ENCODE peak calls at places on chromosome 12, in six cellular contexts. Q is HCT116, W is lower leg skin, L is heart right ventricle, C is fibroblast of mammary gland, U is mesothelial cell of epicardium. T is an unnamed sample.

GRCh38 chr12:78120866-78121590 is 290.3 kb downstream of the NAV3 start:
- DNase-seq in C (peak; percentile 65), U (no peak), Q (peak; percentile 33), L (no peak), W (no peak), T (peak; percentile 7)

GRCh38 chr12:43317156-43317555 is 234.8 kb downstream of the ADAMTS20 start:
- DNase-seq in Q (no peak), C (no peak), U (no peak), L (no peak), W (no peak), T (no peak)

GRCh38 chr12:90245396-90245795 is 536.8 kb upstream of the ATP2B1 start:
- DNase-seq in W (no peak), C (no peak), L (no peak), Q (no peak), U (no peak), T (no peak)

GRCh38 chr12:63164911-63165310 is 13.9 kb upstream of the AVPR1A start:
- DNase-seq in L (no peak), U (no peak), C (no peak), W (no peak), Q (no peak), T (no peak)

GRCh38 chr12:30878034-30878433 is 48.5 kb upstream of the TSPAN11 start:
- DNase-seq in C (no peak), W (no peak), Q (no peak), L (no peak), U (no peak), T (no peak)

GRCh38 chr12:11731455-11731854 is 82.0 kb downstream of the ETV6 start:
- DNase-seq in Q (no peak), W (no peak), L (no peak), U (no peak), C (no peak), T (no peak)

GRCh38 chr12:18221726-18222125 is 39.6 kb upstream of the PIK3C2G start:
- DNase-seq in L (no peak), U (no peak), Q (no peak), C (no peak), W (no peak), T (no peak)

GRCh38 chr12:53996188-53996885 is 3.6 kb upstream of the HOXC9 start:
- DNase-seq in Q (no peak), W (no peak), L (no peak), U (no peak), C (no peak), T (no peak)

GRCh38 chr12:50505945-50506344 is 1.2 kb downstream of the DIP2B start:
- DNase-seq in W (peak; percentile 58), Q (no peak), L (no peak), U (no peak), C (peak; percentile 15), T (peak; percentile 40)

GRCh38 chr12:125193798-125194562 is 128.7 kb downstream of the AACS start:
- DNase-seq in Q (no peak), C (peak; percentile 69), L (no peak), U (no peak), W (no peak), T (no peak)

GRCh38 chr12:82225871-82226270 is 132.3 kb downstream of the CCDC59 start:
- DNase-seq in L (no peak), Q (no peak), U (no peak), C (no peak), W (no peak), T (no peak)

GRCh38 chr12:12439636-12440035 is 82.8 kb downstream of the BORCS5 start:
- DNase-seq in C (peak; percentile 95), L (no peak), U (no peak), Q (no peak), W (no peak), T (no peak)

GRCh38 chr12:39905152-39905551 is 200.7 kb downstream of the SLC2A13 start:
- DNase-seq in Q (no peak), L (peak; percentile 30), W (peak; percentile 78), C (peak; percentile 86), U (no peak), T (no peak)

GRCh38 chr12:3463927-3464326 is 27.1 kb upstream of the PRMT8 start:
- DNase-seq in W (no peak), L (no peak), Q (no peak), U (no peak), C (no peak), T (no peak)

GRCh38 chr12:94179723-94180122 is 31.3 kb downstream of the PLXNC1 start:
- DNase-seq in C (no peak), L (no peak), U (no peak), W (no peak), Q (no peak), T (no peak)

GRCh38 chr12:12476836-12477531 is 85.7 kb downstream of the DUSP16 start:
- DNase-seq in Q (no peak), L (no peak), W (no peak), C (no peak), U (no peak), T (no peak)

GRCh38 chr12:48351022-48351708 is 446 bp upstream of the ZNF641 start:
- DNase-seq in Q (peak; percentile 40), L (no peak), U (no peak), C (peak; percentile 66), W (peak; percentile 60), T (no peak)

GRCh38 chr12:54419088-54419887 is at the start of gene ITGA5:
- DNase-seq in C (peak; percentile 77), Q (peak; percentile 18), W (peak; percentile 81), L (peak; percentile 82), U (peak; percentile 70), T (peak; percentile 47)

GRCh38 chr12:48999371-49000131 is at the start of gene DDN:
- DNase-seq in C (no peak), U (peak; percentile 53), L (peak; percentile 39), Q (peak; percentile 45), W (no peak), T (peak; percentile 82)

GRCh38 chr12:42140901-42141300 is 3.8 kb downstream of the GXYLT1 start:
- DNase-seq in L (no peak), U (no peak), W (no peak), Q (no peak), C (peak; percentile 31), T (no peak)

DNA sequence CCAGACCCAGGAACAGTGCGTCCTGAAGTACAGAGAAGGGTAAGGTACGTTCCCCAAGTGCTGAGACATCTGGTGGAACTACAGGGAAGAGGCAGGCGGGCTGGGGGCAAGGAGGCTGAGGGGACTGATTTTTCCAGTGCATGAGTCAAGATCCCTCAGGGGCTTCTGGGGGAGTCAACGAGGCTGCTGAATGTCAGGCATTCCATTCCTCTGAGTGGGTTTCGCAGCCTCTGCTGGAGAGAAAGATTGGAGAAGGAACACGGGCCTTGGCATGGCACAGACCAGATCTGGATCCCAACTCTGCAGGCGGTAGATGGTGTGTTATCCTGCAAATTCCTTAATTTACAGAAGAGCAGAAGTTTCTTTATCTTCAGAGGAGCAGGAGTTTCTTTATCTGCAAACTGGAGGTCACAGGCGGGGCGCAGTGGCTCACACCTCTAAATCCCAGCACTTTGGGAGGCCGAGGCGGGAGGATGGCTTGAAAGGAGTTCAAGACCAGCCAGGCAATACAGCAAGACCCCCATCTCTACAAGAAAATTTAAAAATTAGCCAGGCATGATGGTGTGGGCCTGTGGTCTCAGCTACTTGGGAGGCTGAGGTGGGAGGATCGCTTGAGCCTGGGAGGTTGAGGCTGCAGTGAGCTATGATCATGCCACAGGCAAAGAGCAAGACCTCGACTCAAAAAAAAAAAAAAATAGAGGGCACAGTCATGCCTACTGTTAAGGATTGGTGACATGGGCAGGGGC is 132.6 kb upstream of the MAP1LC3B2 start:
- DNase-seq in U (peak; percentile 73), Q (peak; percentile 87), C (peak; percentile 98), W (peak; percentile 69), L (no peak), T (no peak)
- TF ChIP-seq CTCF in U (no peak), Q (peak; percentile 50), C (peak; percentile 64), W (no peak), L (no peak), T (no peak)

GRCh38 chr12:127528576-127528975 is 738.4 kb upstream of the TMEM132C start:
- DNase-seq in U (no peak), C (no peak), Q (no peak), L (no peak), W (no peak), T (no peak)

GRCh38 chr12:127531561-127531960 is 735.4 kb upstream of the TMEM132C start:
- DNase-seq in Q (no peak), L (no peak), C (no peak), W (no peak), U (no peak), T (no peak)

GRCh38 chr12:127526925-127527324 is 740.0 kb upstream of the TMEM132C start:
- DNase-seq in U (no peak), L (no peak), W (no peak), Q (no peak), C (no peak), T (no peak)
- TF ChIP-seq CTCF in U (peak; percentile 51), L (no peak), W (no peak), Q (no peak), C (no peak), T (no peak)

GRCh38 chr12:6494968-6495367 is 1.1 kb downstream of the NCAPD2 start:
- DNase-seq in L (no peak), C (peak; percentile 41), W (no peak), Q (no peak), U (no peak), T (no peak)

GRCh38 chr12:6489449-6489848 is 3.6 kb downstream of the MRPL51 start:
- DNase-seq in C (peak; percentile 12), L (no peak), Q (no peak), U (no peak), W (no peak), T (no peak)

GRCh38 chr12:6493580-6494350 is at the start of gene NCAPD2:
- DNase-seq in L (peak; percentile 93), Q (peak; percentile 91), W (peak; percentile 95), C (peak; percentile 93), U (peak; percentile 92), T (peak; percentile 95)

GRCh38 chr12:6492838-6493579 is at the start of gene MRPL51:
- DNase-seq in L (peak; percentile 97), U (peak; percentile 97), C (peak; percentile 89), W (peak; percentile 96), Q (peak; percentile 87), T (peak; percentile 94)

DNA sequence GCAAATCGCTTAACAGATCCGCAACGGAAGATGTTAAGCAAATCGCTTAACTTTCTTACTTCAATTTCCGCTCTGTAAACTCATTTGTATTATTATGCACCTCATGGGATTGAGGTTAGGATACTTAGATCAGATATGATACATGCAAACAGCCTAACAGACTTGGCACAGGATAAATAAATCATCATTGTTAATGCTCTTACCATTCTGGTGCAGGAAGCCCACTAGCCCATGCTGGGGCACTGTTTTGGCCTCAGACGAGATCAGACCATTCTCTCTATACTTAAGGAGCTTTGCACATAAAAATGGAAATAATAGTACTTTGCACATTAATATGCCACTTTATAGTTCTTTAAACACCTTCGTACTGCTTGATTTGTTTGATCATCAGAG is 445 bp downstream of the NCAPD2 start:
- DNase-seq in C (no peak), W (no peak), L (no peak), Q (no peak), U (no peak), T (no peak)
- TF ChIP-seq CTCF in C (peak; percentile 7), W (no peak), L (no peak), Q (no peak), U (no peak), T (no peak)

DNA sequence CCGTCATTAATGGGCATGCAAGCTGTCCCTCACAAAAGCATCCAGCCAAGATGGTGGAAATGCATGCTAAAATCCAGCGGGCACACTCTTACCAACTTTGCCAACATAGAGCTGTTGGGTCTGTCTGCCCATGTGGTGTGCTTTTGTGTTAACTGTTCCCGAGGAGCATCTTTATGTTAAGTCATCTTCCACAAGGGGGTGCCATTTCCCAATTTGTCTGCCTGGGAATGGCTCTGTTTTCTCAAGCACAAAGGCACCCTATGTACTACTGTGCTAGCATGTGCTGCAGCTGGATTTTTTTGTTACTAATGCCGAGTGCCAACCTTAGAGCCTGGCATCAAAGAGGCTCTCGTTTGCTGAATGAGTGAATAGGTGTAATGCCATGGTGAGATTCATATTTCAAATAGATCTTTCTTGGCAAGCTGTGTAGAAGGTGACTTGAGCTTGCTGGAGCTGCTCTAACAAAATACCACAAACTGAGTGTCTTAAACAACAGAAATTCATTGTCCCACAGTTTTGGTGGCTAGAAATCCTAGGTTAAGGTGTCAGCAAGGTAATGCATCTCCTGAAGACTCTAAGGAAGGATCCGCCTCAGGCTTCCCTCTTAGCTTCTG is 74.3 kb downstream of the TRHDE start:
- DNase-seq in L (no peak), C (peak; percentile 61), W (peak; percentile 21), Q (peak; percentile 77), U (peak; percentile 76), T (peak; percentile 21)
- TF ChIP-seq CTCF in L (no peak), C (peak; percentile 54), W (no peak), Q (peak; percentile 67), U (peak; percentile 72), T (peak; percentile 23)

T was measured in GM20000.